ENCODE peak calls at places on chromosomes 13 and 19, in ten cellular contexts. P, H, R, E, X, L, M, Q, A and J are unnamed samples.

GRCh38 chr19:7859766-7860165 is 14.4 kb downstream of the PRR36 start:
- DNase-seq in M (no peak), R (no peak), Q (no peak), A (no peak), X (no peak), E (no peak), L (no peak), P (no peak), H (no peak), J (no peak)

GRCh38 chr13:43934273-43934672 is 54.6 kb downstream of the LACC1 start:
- DNase-seq in R (no peak), A (no peak), H (no peak), M (no peak), L (no peak), X (no peak), E (no peak), P (no peak), Q (no peak), J (no peak)

GRCh38 chr19:2385053-2385721 is 25.1 kb downstream of the TMPRSS9 start:
- DNase-seq in X (peak; percentile 91), P (peak; percentile 83), A (no peak), M (peak; percentile 61), R (no peak), H (peak; percentile 23), E (no peak), L (no peak), Q (peak; percentile 18), J (peak; percentile 39)

GRCh38 chr13:44755872-44756271 is 179.7 kb upstream of the TSC22D1 start:
- DNase-seq in H (no peak), R (no peak), X (peak; percentile 56), L (no peak), P (peak; percentile 59), Q (peak; percentile 74), A (no peak), E (no peak), M (no peak), J (no peak)

GRCh38 chr19:17831419-17831888 is 10.1 kb upstream of the INSL3 start:
- DNase-seq in E (no peak), L (no peak), Q (no peak), P (no peak), A (no peak), R (no peak), X (no peak), M (no peak), H (no peak), J (no peak)

GRCh38 chr13:46492946-46493345 is 60.0 kb upstream of the LRCH1 start:
- DNase-seq in M (peak; percentile 24), X (peak; percentile 59), R (no peak), P (peak; percentile 61), E (peak; percentile 54), L (no peak), A (peak; percentile 11), Q (peak; percentile 59), H (no peak), J (no peak)

GRCh38 chr13:74987124-74987690 is 494.8 kb downstream of the TBC1D4 start:
- DNase-seq in L (no peak), X (no peak), E (peak; percentile 50), H (no peak), P (no peak), R (no peak), M (no peak), A (no peak), Q (no peak), J (no peak)

GRCh38 chr19:11964496-11964857 is 363 bp upstream of the ZNF763 start:
- DNase-seq in L (peak; percentile 63), P (no peak), X (no peak), Q (no peak), H (no peak), M (no peak), R (no peak), E (no peak), A (no peak), J (no peak)

GRCh38 chr19:35236638-35237400 is 8.3 kb upstream of the FAM187B start:
- DNase-seq in P (no peak), Q (no peak), L (no peak), E (no peak), X (no peak), H (no peak), M (no peak), R (no peak), A (peak; percentile 53), J (no peak)

GRCh38 chr19:31955061-31955460 is 390.3 kb upstream of the ZNF507 start:
- DNase-seq in H (no peak), A (no peak), M (no peak), R (no peak), P (no peak), X (no peak), Q (no peak), E (no peak), L (no peak), J (no peak)

GRCh38 chr19:5225486-5226345 is 114.9 kb downstream of the PTPRS start:
- DNase-seq in Q (no peak), H (no peak), A (peak; percentile 20), E (no peak), L (no peak), R (no peak), P (no peak), X (no peak), M (no peak), J (no peak)

GRCh38 chr13:87057807-87058520 is 613.2 kb upstream of the SLITRK5 start:
- DNase-seq in R (no peak), P (no peak), H (no peak), E (no peak), L (no peak), Q (no peak), A (no peak), X (no peak), M (no peak), J (no peak)

GRCh38 chr13:78881054-78881453 is 222.1 kb upstream of the OBI1 start:
- DNase-seq in X (no peak), L (no peak), H (no peak), P (no peak), E (no peak), M (peak; percentile 41), Q (no peak), R (no peak), A (no peak), J (no peak)

GRCh38 chr19:54311486-54311885 is 1.5 kb downstream of the LILRA5 start:
- DNase-seq in A (no peak), X (no peak), L (no peak), Q (no peak), H (no peak), P (no peak), M (no peak), E (no peak), R (no peak), J (no peak)

GRCh38 chr19:47107953-47108746 is 5.4 kb downstream of the ZC3H4 start:
- DNase-seq in Q (peak; percentile 18), X (peak; percentile 42), E (no peak), H (no peak), A (peak; percentile 34), M (no peak), L (no peak), P (peak; percentile 34), R (no peak), J (no peak)

GRCh38 chr19:13953021-13953531 is 767 bp downstream of the DCAF15 start:
- DNase-seq in H (no peak), L (no peak), M (no peak), Q (peak; percentile 15), E (no peak), X (peak; percentile 74), P (peak; percentile 80), R (no peak), A (peak; percentile 31), J (peak; percentile 74)

GRCh38 chr19:41657157-41657556 is 30.3 kb upstream of the CEACAM4 start:
- DNase-seq in M (no peak), A (peak; percentile 14), P (no peak), E (no peak), Q (no peak), X (no peak), H (no peak), R (peak; percentile 19), L (no peak), J (no peak)

GRCh38 chr19:16293133-16294085 is 31.2 kb upstream of the KLF2 start:
- DNase-seq in L (no peak), X (peak; percentile 97), M (no peak), H (peak; percentile 93), R (no peak), E (no peak), P (peak; percentile 95), A (no peak), Q (peak; percentile 88), J (peak; percentile 92)